ENCODE peak calls at places on chromosomes 7 and 10, in six cellular contexts. S is astrocyte of the spinal cord; K is RWPE2; V is ureter; W is heart left ventricle; I is naive thymus-derived CD4-positive, alpha-beta T cell. G is an unnamed sample.

GRCh38 chr7:81161459-81162075 is 242.7 kb upstream of the SEMA3C start:
- DNase-seq in S (peak), K (no peak), V (no peak), W (no peak), I (no peak), G (no peak)

GRCh38 chr10:4506087-4506486 is 319.9 kb upstream of the AKR1E2 start:
- DNase-seq in S (no peak), K (no peak), V (no peak), W (no peak), I (no peak), G (no peak)

GRCh38 chr10:16816830-16817124 is 447 bp downstream of the RSU1 start:
- DNase-seq in S (no peak), K (no peak), V (no peak), W (no peak), I (no peak), G (no peak)

GRCh38 chr10:35387768-35388167 is 51.5 kb downstream of the CCNY start:
- DNase-seq in S (peak), K (peak), V (no peak), W (no peak), I (no peak), G (no peak)

GRCh38 chr7:73988197-73988596 is 39.8 kb upstream of the ELN start:
- DNase-seq in S (peak), K (no peak), V (no peak), W (no peak), I (no peak), G (no peak)

GRCh38 chr7:37016073-37016878 is 292.0 kb upstream of the AOAH start:
- DNase-seq in S (no peak), K (no peak), V (no peak), W (no peak), I (no peak), G (no peak)

GRCh38 chr7:26329520-26330269 is 38.0 kb downstream of the SNX10 start:
- DNase-seq in S (no peak), K (no peak), V (no peak), W (peak), I (no peak), G (no peak)

GRCh38 chr7:140475747-140476333 is 3.5 kb downstream of the MKRN1 start:
- DNase-seq in S (peak), K (no peak), V (no peak), W (peak), I (peak), G (peak)

G was measured in D721Med.